ENCODE peak calls at places on chromosomes 2 and 18, in ten cellular contexts. Y is NCI-H1092; Q is cardiac muscle cell; M is activated naive CD4-positive, alpha-beta T cell treated with anti-CD3 and anti-CD28 coated beads for 36 hours; D is breast epithelium; S is NCI-H345; L is GM12865; Z is cerebellar cortex; F is tibial artery; V is progenitor cell of endocrine pancreas. N is an unnamed sample.

GRCh38 chr18:59660976-59661743 is 36.1 kb downstream of the CCBE1 start:
- DNase-seq in F (no peak), Z (no peak), D (no peak), L (no peak), S (no peak), V (no peak), Q (no peak), M (no peak), Y (no peak), N (no peak)

GRCh38 chr18:38402509-38402908 is 836.9 kb upstream of the CELF4 start:
- DNase-seq in F (no peak), V (no peak), Q (no peak), S (no peak), Y (no peak), Z (no peak), L (no peak), M (no peak), D (no peak), N (no peak)

GRCh38 chr18:449374-449773 is 51.1 kb downstream of the COLEC12 start:
- DNase-seq in S (no peak), Y (no peak), V (no peak), D (peak), F (no peak), Z (no peak), L (no peak), M (no peak), Q (peak), N (no peak)

GRCh38 chr2:225064362-225064761 is 22.1 kb upstream of the DOCK10 start:
- DNase-seq in L (no peak), D (no peak), V (no peak), Q (no peak), S (no peak), Y (no peak), F (no peak), M (no peak), Z (no peak), N (no peak)

GRCh38 chr18:39681061-39681460 is 2115.5 kb upstream of the CELF4 start:
- DNase-seq in F (no peak), Z (no peak), L (no peak), Y (peak), S (no peak), M (no peak), D (no peak), Q (no peak), V (no peak), N (no peak)

GRCh38 chr2:149166958-149167810 is 128.7 kb downstream of the LYPD6B start:
- DNase-seq in Y (no peak), M (peak), Q (no peak), Z (no peak), V (no peak), D (no peak), S (no peak), F (no peak), L (peak), N (no peak)

GRCh38 chr18:61743775-61744531 is 148.9 kb downstream of the RNF152 start:
- DNase-seq in Y (no peak), S (no peak), V (no peak), D (no peak), L (no peak), Z (no peak), Q (no peak), F (peak), M (no peak), N (no peak)

GRCh38 chr2:190535586-190535985 is 1.1 kb upstream of the NEMP2 start:
- DNase-seq in V (no peak), D (no peak), Q (no peak), M (no peak), F (no peak), S (peak), L (no peak), Z (peak), Y (no peak), N (peak)

GRCh38 chr2:12738112-12738485 is 21.4 kb downstream of the TRIB2 start:
- DNase-seq in Z (no peak), Q (no peak), F (no peak), M (no peak), L (no peak), D (no peak), Y (no peak), V (no peak), S (no peak), N (no peak)

GRCh38 chr2:182916417-182916816 is 50.0 kb upstream of the FRZB start:
- DNase-seq in F (no peak), V (no peak), Q (no peak), S (no peak), Y (no peak), L (no peak), Z (no peak), M (no peak), D (no peak), N (no peak)

GRCh38 chr2:160695402-160696060 is 201.9 kb upstream of the RBMS1 start:
- DNase-seq in S (peak), Z (no peak), L (no peak), D (no peak), Y (no peak), F (no peak), Q (no peak), M (no peak), V (no peak), N (no peak)

GRCh38 chr2:176072951-176073904 is 10.5 kb downstream of the EVX2 start:
- DNase-seq in F (no peak), M (no peak), D (no peak), Z (no peak), Q (no peak), S (no peak), Y (no peak), L (no peak), V (no peak), N (no peak)

GRCh38 chr2:12303181-12304030 is 413.3 kb upstream of the TRIB2 start:
- DNase-seq in F (no peak), L (peak), Y (no peak), Q (no peak), M (peak), Z (no peak), D (no peak), V (no peak), S (peak), N (no peak)

GRCh38 chr2:67825476-67825875 is 237.3 kb downstream of the C1D start:
- DNase-seq in S (no peak), L (no peak), Q (no peak), D (no peak), M (no peak), Y (no peak), Z (no peak), F (no peak), V (no peak), N (no peak)

GRCh38 chr2:28102455-28102874 is 211.9 kb downstream of the BABAM2 start:
- DNase-seq in Y (no peak), F (no peak), L (no peak), D (no peak), Q (no peak), S (no peak), Z (no peak), M (no peak), V (no peak), N (peak)

N was measured in pons.